ENCODE peak calls at places on chromosomes 11 and 22, in four cellular contexts. B, U, I and M are unnamed samples.

GRCh38 chr22:46367707-46368191 is 32.2 kb downstream of the TRMU start:
- DNase-seq in B (peak; percentile 69), U (peak; percentile 66), I (peak; percentile 69), M (no peak)

GRCh38 chr11:12523180-12523924 is 146.0 kb downstream of the PARVA start:
- DNase-seq in B (no peak), U (no peak), I (no peak), M (no peak)

GRCh38 chr11:10233581-10233980 is 60.4 kb downstream of the SBF2 start:
- DNase-seq in B (no peak), U (peak; percentile 83), I (no peak), M (no peak)

GRCh38 chr11:123707606-123708205 is 33.8 kb downstream of the ZNF202 start:
- DNase-seq in B (peak; percentile 25), U (peak; percentile 52), I (peak; percentile 40), M (no peak)

GRCh38 chr11:9692696-9693095 is 28.8 kb downstream of the SWAP70 start:
- DNase-seq in B (no peak), U (no peak), I (no peak), M (no peak)

GRCh38 chr22:34998921-34999320 is 67.0 kb upstream of the ISX start:
- DNase-seq in B (no peak), U (no peak), I (no peak), M (no peak)

GRCh38 chr22:38505595-38506117 is 455 bp downstream of the DDX17 start:
- DNase-seq in B (peak; percentile 86), U (peak; percentile 63), I (peak; percentile 91), M (no peak)

GRCh38 chr11:106152013-106152412 is 74.6 kb downstream of the AASDHPPT start:
- DNase-seq in B (no peak), U (peak; percentile 82), I (no peak), M (no peak)

GRCh38 chr22:26658671-26659478 is 1.5 kb downstream of the MIAT start:
- DNase-seq in B (peak; percentile 45), U (peak; percentile 92), I (no peak), M (no peak)

GRCh38 chr22:31604137-31604705 is 57.8 kb downstream of the PISD start:
- DNase-seq in B (no peak), U (no peak), I (no peak), M (no peak)

GRCh38 chr11:88312665-88313064 is 24.9 kb downstream of the CTSC start:
- DNase-seq in B (no peak), U (no peak), I (no peak), M (no peak)

GRCh38 chr11:45319077-45319476 is 32.9 kb upstream of the SYT13 start:
- DNase-seq in B (no peak), U (peak; percentile 16), I (no peak), M (peak; percentile 58)

GRCh38 chr11:8060801-8061554 is 20.0 kb upstream of the TUB start:
- DNase-seq in B (no peak), U (peak; percentile 72), I (no peak), M (peak; percentile 74)

GRCh38 chr22:19875531-19876313 is 21.0 kb upstream of the GNB1L start:
- DNase-seq in B (peak; percentile 12), U (no peak), I (peak; percentile 23), M (no peak)

GRCh38 chr22:27801616-27802388 is at the start of gene MN1:
- DNase-seq in B (peak; percentile 66), U (peak; percentile 60), I (peak; percentile 78), M (no peak)

GRCh38 chr11:69700278-69701140 is 3.3 kb downstream of the FGF19 start:
- DNase-seq in B (no peak), U (no peak), I (peak; percentile 86), M (no peak)

GRCh38 chr11:18715476-18715875 is 10.5 kb downstream of the IGSF22 start:
- DNase-seq in B (no peak), U (no peak), I (no peak), M (no peak)

GRCh38 chr11:58061813-58062212 is 31.1 kb downstream of the OR6Q1 start:
- DNase-seq in B (no peak), U (peak; percentile 98), I (no peak), M (no peak)

GRCh38 chr11:198236-198806 is 5.4 kb downstream of the SCGB1C1 start:
- DNase-seq in B (no peak), U (no peak), I (no peak), M (no peak)

GRCh38 chr11:78715639-78716311 is 141.1 kb upstream of the NARS2 start:
- DNase-seq in B (peak; percentile 22), U (peak; percentile 95), I (no peak), M (no peak)

GRCh38 chr11:31419669-31420068 is 50.0 kb downstream of the DNAJC24 start:
- DNase-seq in B (no peak), U (no peak), I (no peak), M (no peak)

GRCh38 chr11:126432525-126432924 is 77.0 kb downstream of the ST3GAL4 start:
- DNase-seq in B (no peak), U (no peak), I (peak; percentile 51), M (no peak)

GRCh38 chr22:35987487-35987886 is 41.1 kb downstream of the RBFOX2 start:
- DNase-seq in B (no peak), U (no peak), I (no peak), M (no peak)

DNA sequence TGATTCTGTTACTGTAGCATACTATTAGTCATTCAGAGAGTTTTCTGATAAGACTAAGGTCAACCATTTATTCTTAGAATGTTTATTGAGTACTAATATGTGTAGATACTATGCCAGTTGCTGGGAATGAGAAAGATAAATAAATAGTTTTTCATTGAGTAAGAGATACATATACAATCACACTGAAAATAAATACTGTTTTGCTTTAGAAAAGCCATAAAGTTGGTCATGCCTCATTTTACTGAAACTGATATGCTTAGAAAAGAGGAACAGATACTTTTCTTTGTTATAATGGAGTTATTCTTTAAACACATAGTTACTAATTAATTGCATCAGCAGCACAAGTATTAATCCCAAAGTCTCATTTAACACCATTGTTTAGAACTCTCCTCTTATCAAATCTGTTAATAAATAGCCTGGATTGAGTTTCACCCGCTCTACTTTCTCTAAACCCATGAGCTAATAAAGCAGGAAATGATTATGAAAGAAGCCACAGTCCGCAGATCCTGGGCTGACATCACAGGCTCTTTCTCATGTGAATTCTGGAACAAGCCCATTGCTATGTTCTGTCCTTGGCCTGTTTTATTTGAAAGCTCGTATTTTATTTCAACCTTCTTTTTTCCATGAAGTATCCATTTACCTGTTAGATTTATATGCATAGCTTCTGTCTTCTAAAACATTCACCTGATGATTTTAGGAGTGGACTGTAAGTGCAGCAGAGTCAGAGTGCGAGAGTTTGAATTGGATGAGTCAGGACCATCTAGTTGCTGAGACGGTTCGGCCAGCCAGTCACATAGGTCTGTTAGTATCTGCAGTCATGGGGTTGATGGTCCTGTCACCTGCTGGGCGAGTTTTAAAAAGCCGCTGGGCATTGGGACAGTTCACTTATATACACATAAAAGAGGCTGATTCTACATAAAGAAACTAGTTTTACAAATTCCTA is 35.5 kb downstream of the PIWIL4 start:
- DNase-seq in B (peak; percentile 61), U (peak; percentile 68), I (no peak), M (no peak)
- TF ChIP-seq CTCF in B (peak; percentile 59), U (peak; percentile 46), I (peak; percentile 69), M (no peak)

GRCh38 chr22:49934891-49935557 is 16.6 kb downstream of the CRELD2 start:
- DNase-seq in B (peak; percentile 92), U (no peak), I (peak; percentile 93), M (no peak)

GRCh38 chr22:49934144-49934890 is 15.9 kb downstream of the CRELD2 start:
- DNase-seq in B (peak; percentile 81), U (no peak), I (peak; percentile 82), M (no peak)

GRCh38 chr22:49936018-49936972 is 17.9 kb downstream of the CRELD2 start:
- DNase-seq in B (peak; percentile 96), U (peak; percentile 87), I (peak; percentile 95), M (no peak)

GRCh38 chr22:49936973-49937757 is 18.7 kb downstream of the CRELD2 start:
- DNase-seq in B (no peak), U (no peak), I (peak; percentile 84), M (no peak)

GRCh38 chr22:49935561-49935960 is 17.1 kb downstream of the CRELD2 start:
- DNase-seq in B (peak; percentile 62), U (no peak), I (no peak), M (no peak)
- H3K4me1 ChIP-seq in B (peaks cover 58% of the 10 kb centered on the region), U (peaks cover 18% of the 10 kb centered on the region), I (peaks cover 78% of the 10 kb centered on the region), M (peaks cover 62% of the 10 kb centered on the region)

GRCh38 chr11:72534859-72535547 is 100.7 kb upstream of the CLPB start:
- DNase-seq in B (no peak), U (no peak), I (no peak), M (no peak)
- TF ChIP-seq CTCF in B (no peak), U (no peak), I (no peak), M (no peak)

DNA sequence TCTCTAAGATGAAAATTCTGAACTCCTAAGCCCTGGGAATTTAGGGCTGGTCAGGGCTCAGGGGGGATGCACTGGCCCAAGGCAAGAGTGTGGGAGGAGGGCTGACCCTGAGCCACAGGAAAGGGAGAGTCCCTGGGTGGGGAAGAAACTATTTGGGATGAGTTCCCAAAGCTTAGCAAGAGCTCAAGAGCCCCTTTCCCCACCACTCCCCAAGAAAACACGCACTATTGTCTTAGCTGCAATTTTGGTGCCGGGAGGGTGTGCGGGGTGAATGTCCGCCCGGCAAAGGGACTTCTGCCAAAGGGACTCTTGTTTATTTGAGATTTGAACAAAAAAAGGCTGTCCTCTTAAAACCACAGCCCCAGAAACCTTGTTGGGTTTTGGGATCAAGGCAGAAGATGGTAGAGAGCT is 37.0 kb downstream of the KIAA1671 start:
- DNase-seq in B (no peak), U (no peak), I (peak; percentile 52), M (no peak)
- H3K4me1 ChIP-seq in B (no peaks in the 10 kb centered on the region), U (peaks cover 52% of the 10 kb centered on the region), I (peaks cover 51% of the 10 kb centered on the region), M (peaks cover 64% of the 10 kb centered on the region)

GRCh38 chr11:66868082-66868725 is 11.3 kb downstream of the LRFN4 start:
- DNase-seq in B (no peak), U (no peak), I (no peak), M (no peak)

GRCh38 chr11:66866420-66867010 is 9.7 kb downstream of the LRFN4 start:
- DNase-seq in B (no peak), U (no peak), I (no peak), M (no peak)

GRCh38 chr11:66866007-66866406 is 9.1 kb downstream of the LRFN4 start:
- DNase-seq in B (no peak), U (no peak), I (no peak), M (no peak)

GRCh38 chr11:66868726-66869291 is 11.9 kb downstream of the LRFN4 start:
- DNase-seq in B (no peak), U (peak; percentile 43), I (no peak), M (no peak)

GRCh38 chr11:66867425-66868040 is 10.7 kb downstream of the LRFN4 start:
- DNase-seq in B (no peak), U (no peak), I (no peak), M (no peak)
- TF ChIP-seq CTCF in B (no peak), U (no peak), I (no peak), M (no peak)

GRCh38 chr22:25019427-25020184 is 67.1 kb downstream of the KIAA1671 start:
- DNase-seq in B (no peak), U (no peak), I (no peak), M (no peak)
- H3K4me1 ChIP-seq in B (no peaks in the 10 kb centered on the region), U (no peaks in the 10 kb centered on the region), I (peaks cover 48% of the 10 kb centered on the region), M (peaks cover 6% of the 10 kb centered on the region)